ENCODE peak calls at places on chromosome 14, in eight cellular contexts. C, L, Z, K, U, I, V and W are unnamed samples.

GRCh38 chr14:21536395-21537087 is 10.4 kb upstream of the SALL2 start:
- DNase-seq in C (no peak), K (no peak), Z (no peak), I (no peak), L (peak), U (no peak), V (no peak), W (no peak)

GRCh38 chr14:104926619-104927431 is 2.1 kb downstream of the PLD4 start:
- DNase-seq in L (no peak), K (no peak), I (no peak), V (no peak), C (no peak), U (no peak), Z (no peak), W (peak)

GRCh38 chr14:98470663-98471062 is 801.3 kb downstream of the BCL11B start:
- DNase-seq in V (no peak), K (no peak), C (no peak), L (no peak), Z (no peak), U (no peak), I (no peak), W (no peak)

GRCh38 chr14:52609445-52610044 is 56.9 kb downstream of the GPR137C start:
- DNase-seq in V (no peak), L (no peak), K (no peak), C (no peak), U (no peak), Z (no peak), I (no peak), W (no peak)

GRCh38 chr14:92880851-92881250 is 42.1 kb upstream of the CHGA start:
- DNase-seq in I (no peak), Z (peak), K (no peak), L (no peak), C (peak), U (no peak), V (peak), W (no peak)

GRCh38 chr14:54762296-54762695 is 140.3 kb downstream of the GCH1 start:
- DNase-seq in K (no peak), L (no peak), I (no peak), U (no peak), C (peak), V (no peak), Z (peak), W (no peak)

GRCh38 chr14:59020382-59020781 is 168.1 kb upstream of the DAAM1 start:
- DNase-seq in C (peak), V (peak), I (no peak), L (no peak), U (no peak), K (no peak), Z (peak), W (no peak)

GRCh38 chr14:62209287-62209899 is 447.2 kb downstream of the SNAPC1 start:
- DNase-seq in V (no peak), K (no peak), C (peak), Z (peak), I (no peak), L (no peak), U (no peak), W (no peak)

GRCh38 chr14:95679148-95679547 is 7.1 kb upstream of the TCL1B start:
- DNase-seq in Z (no peak), I (no peak), L (no peak), U (no peak), V (no peak), K (no peak), C (no peak), W (no peak)

GRCh38 chr14:96042218-96042930 is 3.2 kb downstream of the C14orf132 start:
- DNase-seq in L (no peak), I (no peak), V (no peak), C (peak), K (no peak), U (no peak), Z (no peak), W (no peak)

GRCh38 chr14:93536945-93537344 is 106.2 kb downstream of the UNC79 start:
- DNase-seq in U (no peak), Z (no peak), V (no peak), L (no peak), I (no peak), K (no peak), C (no peak), W (peak)

GRCh38 chr14:58626441-58626840 is 11.3 kb upstream of the DACT1 start:
- DNase-seq in L (no peak), V (no peak), C (peak), I (no peak), K (no peak), U (no peak), Z (peak), W (no peak)

GRCh38 chr14:59150990-59151389 is 37.5 kb upstream of the DAAM1 start:
- DNase-seq in C (no peak), Z (no peak), V (no peak), I (no peak), K (no peak), U (peak), L (no peak), W (peak)

GRCh38 chr14:89723930-89724915 is 230.3 kb downstream of the EFCAB11 start:
- DNase-seq in L (no peak), I (no peak), Z (no peak), C (no peak), U (no peak), K (no peak), V (no peak), W (no peak)

GRCh38 chr14:26687438-26687837 is 89.6 kb upstream of the NOVA1 start:
- DNase-seq in Z (no peak), L (no peak), I (no peak), U (no peak), K (no peak), V (no peak), C (no peak), W (no peak)

GRCh38 chr14:31541702-31542101 is 19.5 kb upstream of the NUBPL start:
- DNase-seq in U (no peak), K (no peak), I (no peak), V (no peak), L (no peak), C (no peak), Z (no peak), W (no peak)

GRCh38 chr14:55588259-55588699 is 8.3 kb downstream of the KTN1 start:
- DNase-seq in Z (no peak), L (no peak), U (no peak), V (no peak), I (no peak), K (no peak), C (no peak), W (no peak)

GRCh38 chr14:54529811-54530210 is 20.1 kb downstream of the CGRRF1 start:
- DNase-seq in I (no peak), K (no peak), V (no peak), U (no peak), L (no peak), C (peak), Z (peak), W (no peak)

GRCh38 chr14:99067927-99068326 is 204.1 kb downstream of the BCL11B start:
- DNase-seq in U (no peak), L (no peak), K (no peak), C (no peak), V (no peak), Z (no peak), I (no peak), W (no peak)

GRCh38 chr14:71123579-71124135 is 216.4 kb downstream of the PCNX1 start:
- DNase-seq in V (no peak), Z (no peak), C (no peak), U (no peak), L (no peak), K (no peak), I (no peak), W (no peak)

GRCh38 chr14:22494486-22495135 is 94.4 kb downstream of the DAD1 start:
- DNase-seq in V (no peak), C (no peak), L (no peak), U (no peak), Z (no peak), I (no peak), K (no peak), W (no peak)

GRCh38 chr14:68979722-68980552 is 835 bp upstream of the ACTN1 start:
- DNase-seq in C (no peak), L (peak), K (peak), U (no peak), Z (no peak), I (no peak), V (peak), W (no peak)

GRCh38 chr14:101875726-101876268 is 88.6 kb upstream of the DYNC1H1 start:
- DNase-seq in I (no peak), V (no peak), C (no peak), K (no peak), L (no peak), Z (no peak), U (no peak), W (no peak)

GRCh38 chr14:101193126-101193844 is 289.8 kb upstream of the RTL1 start:
- DNase-seq in V (no peak), K (no peak), L (peak), I (no peak), U (no peak), Z (no peak), C (no peak), W (no peak)

GRCh38 chr14:74245292-74245691 is 6.0 kb downstream of the VSX2 start:
- DNase-seq in V (no peak), I (no peak), K (no peak), C (no peak), Z (no peak), L (no peak), U (no peak), W (no peak)

GRCh38 chr14:98704441-98704840 is 567.6 kb downstream of the BCL11B start:
- DNase-seq in K (no peak), Z (no peak), L (no peak), V (no peak), C (no peak), I (no peak), U (no peak), W (no peak)